ENCODE peak calls at places on chromosomes 2 and 18, in five cellular contexts. Q is H54, H is GM10248, I is PC-9, W is NCI-H2029. X is an unnamed sample.

GRCh38 chr2:168538534-168538933 is 82.5 kb downstream of the CERS6 start:
- DNase-seq in Q (no peak), H (no peak), I (no peak), W (no peak), X (no peak)

GRCh38 chr2:61887684-61888303 is 662 bp downstream of the CCT4 start:
- DNase-seq in Q (peak), H (no peak), I (no peak), W (no peak), X (no peak)

GRCh38 chr2:64654993-64655666 is 1.4 kb upstream of the SERTAD2 start:
- DNase-seq in Q (peak), H (no peak), I (no peak), W (no peak), X (no peak)

GRCh38 chr2:75765798-75766197 is 55.1 kb upstream of the GCFC2 start:
- DNase-seq in Q (no peak), H (no peak), I (no peak), W (no peak), X (no peak)

GRCh38 chr18:38244360-38244940 is 678.9 kb upstream of the CELF4 start:
- DNase-seq in Q (no peak), H (no peak), I (no peak), W (no peak), X (no peak)

GRCh38 chr2:218381916-218382366 is at the start of gene SLC11A1:
- DNase-seq in Q (no peak), H (no peak), I (no peak), W (no peak), X (no peak)

GRCh38 chr2:239148495-239149200 is 252.2 kb downstream of the HDAC4 start:
- DNase-seq in Q (no peak), H (no peak), I (no peak), W (no peak), X (no peak)

GRCh38 chr2:66845307-66845706 is 410.4 kb downstream of the MEIS1 start:
- DNase-seq in Q (no peak), H (no peak), I (no peak), W (no peak), X (no peak)

GRCh38 chr2:133576714-133577113 is 8.5 kb upstream of the NCKAP5 start:
- DNase-seq in Q (no peak), H (no peak), I (no peak), W (no peak), X (no peak)

GRCh38 chr2:239328306-239329191 is 72.3 kb downstream of the HDAC4 start:
- DNase-seq in Q (no peak), H (no peak), I (no peak), W (no peak), X (no peak)

GRCh38 chr2:101759162-101759561 is 61.7 kb downstream of the MAP4K4 start:
- DNase-seq in Q (peak), H (no peak), I (peak), W (no peak), X (no peak)

GRCh38 chr2:105563000-105563719 is 164.3 kb upstream of the FHL2 start:
- DNase-seq in Q (no peak), H (no peak), I (no peak), W (no peak), X (no peak)

GRCh38 chr2:109222825-109223471 is 93.9 kb downstream of the SH3RF3 start:
- DNase-seq in Q (no peak), H (no peak), I (no peak), W (no peak), X (no peak)

GRCh38 chr18:31447530-31448191 is at the start of gene DSG3:
- DNase-seq in Q (no peak), H (no peak), I (no peak), W (no peak), X (no peak)

GRCh38 chr18:70293166-70293565 is 4.3 kb downstream of the SOCS6 start:
- DNase-seq in Q (no peak), H (no peak), I (no peak), W (no peak), X (no peak)

GRCh38 chr2:241834853-241835210 is 23.9 kb downstream of the PDCD1 start:
- DNase-seq in Q (no peak), H (no peak), I (no peak), W (no peak), X (no peak)

GRCh38 chr2:62568074-62568473 is 62.1 kb upstream of the TMEM17 start:
- DNase-seq in Q (no peak), H (no peak), I (no peak), W (no peak), X (no peak)

GRCh38 chr2:215320679-215321078 is 8.8 kb downstream of the ATIC start:
- DNase-seq in Q (no peak), H (no peak), I (no peak), W (no peak), X (no peak)

GRCh38 chr2:178428396-178428806 is 22.6 kb downstream of the PRKRA start:
- DNase-seq in Q (no peak), H (no peak), I (no peak), W (no peak), X (no peak)

GRCh38 chr18:22109535-22109934 is 59.9 kb upstream of the GATA6 start:
- DNase-seq in Q (no peak), H (no peak), I (no peak), W (no peak), X (no peak)